ENCODE peak calls at places on chromosomes 11 and 22, in seven cellular contexts. Z, R, F, T, S, G and P are unnamed samples.

GRCh38 chr22:50008151-50009040 is 4.2 kb downstream of the IL17REL start:
- DNase-seq in Z (peak; percentile 43), R (no peak), F (no peak), T (no peak), S (no peak), G (no peak), P (no peak)

GRCh38 chr11:45736424-45736823 is 68.5 kb upstream of the SLC35C1 start:
- DNase-seq in Z (no peak), R (no peak), F (no peak), T (no peak), S (no peak), G (peak; percentile 8), P (no peak)

GRCh38 chr22:35410663-35411034 is 10.7 kb downstream of the MCM5 start:
- DNase-seq in Z (no peak), R (no peak), F (no peak), T (no peak), S (no peak), G (no peak), P (no peak)

GRCh38 chr11:113806403-113806802 is 26.8 kb downstream of the CLDN25 start:
- DNase-seq in Z (no peak), R (no peak), F (no peak), T (peak; percentile 22), S (no peak), G (peak; percentile 19), P (peak; percentile 12)

GRCh38 chr11:9748361-9748970 is 84.6 kb downstream of the SWAP70 start:
- DNase-seq in Z (peak; percentile 68), R (peak; percentile 23), F (no peak), T (peak; percentile 68), S (no peak), G (peak; percentile 69), P (peak; percentile 71)

GRCh38 chr11:119161871-119162270 is 6.7 kb upstream of the NLRX1 start:
- DNase-seq in Z (peak; percentile 25), R (no peak), F (no peak), T (no peak), S (no peak), G (no peak), P (no peak)

GRCh38 chr11:35040221-35040942 is 98.6 kb upstream of the CD44 start:
- DNase-seq in Z (no peak), R (peak; percentile 46), F (peak; percentile 49), T (peak; percentile 40), S (no peak), G (no peak), P (no peak)

GRCh38 chr11:12725863-12726666 is 51.8 kb downstream of the TEAD1 start:
- DNase-seq in Z (no peak), R (no peak), F (no peak), T (no peak), S (no peak), G (no peak), P (no peak)

GRCh38 chr11:22244986-22245592 is 52.2 kb downstream of the ANO5 start:
- DNase-seq in Z (peak; percentile 44), R (peak; percentile 1), F (no peak), T (peak; percentile 8), S (peak; percentile 1), G (peak; percentile 37), P (peak; percentile 0)

GRCh38 chr11:746289-747175 is 732 bp upstream of the TALDO1 start:
- DNase-seq in Z (no peak), R (no peak), F (no peak), T (no peak), S (no peak), G (no peak), P (no peak)

GRCh38 chr11:94544832-94545640 is 1.3 kb downstream of the FUT4 start:
- DNase-seq in Z (peak; percentile 63), R (no peak), F (no peak), T (no peak), S (no peak), G (no peak), P (no peak)

GRCh38 chr11:128299132-128299726 is 288.1 kb downstream of the ETS1 start:
- DNase-seq in Z (no peak), R (no peak), F (no peak), T (no peak), S (no peak), G (no peak), P (no peak)

GRCh38 chr11:71247551-71248250 is 4.7 kb downstream of the SHANK2 start:
- DNase-seq in Z (no peak), R (no peak), F (no peak), T (no peak), S (no peak), G (no peak), P (no peak)